ENCODE peak calls at places on chromosomes 13 and 19, in five cellular contexts. B is astrocyte, U is ovary, I is caudate nucleus, P is tibial artery. O is an unnamed sample.

GRCh38 chr19:55655648-55656040 is 809 bp downstream of the U2AF2 start:
- DNase-seq in U (no peak), B (no peak), P (no peak), I (no peak), O (no peak)

GRCh38 chr13:114131581-114132418 is 623 bp downstream of the RASA3 start:
- DNase-seq in P (no peak), U (no peak), B (peak), I (no peak), O (no peak)

GRCh38 chr13:113533441-113533840 is 42.9 kb upstream of the DCUN1D2 start:
- DNase-seq in U (no peak), I (no peak), B (no peak), P (no peak), O (no peak)

GRCh38 chr19:43439183-43440063 is 24.7 kb downstream of the TEX101 start:
- DNase-seq in P (no peak), U (no peak), I (no peak), B (peak), O (no peak)

GRCh38 chr19:3682741-3683404 is 17.4 kb downstream of the PIP5K1C start:
- DNase-seq in I (no peak), B (peak), U (peak), P (no peak), O (no peak)

GRCh38 chr13:56586966-56587365 is 553.8 kb upstream of the PRR20A start:
- DNase-seq in I (no peak), U (no peak), B (no peak), P (no peak), O (no peak)

GRCh38 chr19:3852614-3853254 is 16.1 kb downstream of the ZFR2 start:
- DNase-seq in I (no peak), B (peak), U (no peak), P (no peak), O (no peak)

GRCh38 chr19:49555600-49556411 is 24.6 kb downstream of the NOSIP start:
- DNase-seq in B (no peak), I (no peak), U (peak), P (peak), O (peak)

GRCh38 chr13:34064456-34065205 is 246.7 kb downstream of the RFC3 start:
- DNase-seq in P (no peak), B (peak), I (no peak), U (no peak), O (no peak)

GRCh38 chr19:48724796-48725753 is 5.5 kb upstream of the MAMSTR start:
- DNase-seq in I (peak), P (no peak), B (peak), U (peak), O (no peak)

GRCh38 chr13:28347456-28348371 is 147.2 kb downstream of the FLT1 start:
- DNase-seq in B (peak), U (no peak), P (no peak), I (no peak), O (no peak)

GRCh38 chr19:38331728-38332127 is 3.9 kb upstream of the CATSPERG start:
- DNase-seq in P (no peak), I (no peak), U (no peak), B (no peak), O (no peak)

GRCh38 chr13:32585625-32586021 is 629 bp upstream of the PDS5B start:
- DNase-seq in P (no peak), U (peak), B (peak), I (no peak), O (no peak)

GRCh38 chr13:19117913-19118739 is 63.5 kb downstream of the TUBA3C start:
- DNase-seq in B (no peak), U (no peak), P (no peak), I (no peak), O (no peak)

GRCh38 chr13:37475966-37476365 is 122.6 kb downstream of the POSTN start:
- DNase-seq in P (no peak), U (no peak), I (no peak), B (peak), O (no peak)

GRCh38 chr19:4374451-4375163 is 25.7 kb downstream of the SH3GL1 start:
- DNase-seq in I (no peak), P (peak), U (peak), B (peak), O (no peak)

GRCh38 chr19:10106100-10106936 is at the start of gene PPAN:
- DNase-seq in U (peak), B (peak), I (peak), P (peak), O (peak)

GRCh38 chr19:10107254-10107653 is 1.1 kb downstream of the PPAN start:
- DNase-seq in U (no peak), B (no peak), I (no peak), P (no peak), O (no peak)

GRCh38 chr19:10104665-10105221 is 1.4 kb upstream of the PPAN start:
- DNase-seq in I (no peak), U (no peak), B (no peak), P (no peak), O (no peak)

GRCh38 chr19:10104130-10104513 is 1.6 kb upstream of the ANGPTL6 start:
- DNase-seq in B (no peak), I (no peak), P (no peak), U (no peak), O (no peak)

DNA sequence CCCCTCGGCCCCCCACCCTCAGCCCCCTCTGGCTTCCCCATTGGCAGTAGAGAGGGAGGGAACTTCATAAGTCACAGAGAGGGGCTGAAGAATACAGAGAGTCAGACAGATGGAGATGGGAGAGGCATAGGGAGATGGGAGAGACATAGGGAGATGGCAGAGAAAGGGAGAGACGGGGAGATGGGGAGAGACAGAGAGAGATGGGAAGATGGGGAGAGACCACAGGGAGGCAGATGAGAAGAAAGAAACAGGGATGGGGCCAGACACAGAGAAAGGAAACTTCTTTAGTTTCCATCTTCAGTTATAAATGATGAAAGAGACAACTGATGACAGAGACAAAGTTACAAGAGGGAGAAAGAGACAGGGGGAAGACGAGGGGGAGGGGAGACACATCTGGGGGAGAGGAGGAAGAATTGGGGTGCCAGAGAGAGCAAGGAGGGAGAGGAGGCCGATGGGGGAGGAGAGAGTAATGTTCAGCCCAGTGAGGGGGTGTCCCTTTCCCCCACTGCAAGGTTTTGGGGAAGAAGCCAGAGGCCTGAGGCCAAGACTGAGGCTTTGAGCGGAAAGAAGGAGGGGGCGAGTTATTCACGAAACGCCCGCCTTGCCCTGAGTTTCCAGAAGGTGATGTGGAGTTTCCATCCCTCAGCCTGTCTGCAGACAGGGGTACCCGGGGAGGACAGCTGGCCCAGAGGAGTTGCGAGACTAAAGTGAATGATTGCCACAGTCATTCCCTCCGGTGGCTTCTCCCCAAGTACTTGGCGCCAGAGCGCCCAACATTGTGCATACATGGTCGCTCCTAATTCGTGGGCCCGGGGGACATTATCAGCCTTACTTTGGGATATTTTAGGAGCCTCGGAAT is 692 bp upstream of the PPAN start:
- DNase-seq in U (no peak), B (no peak), P (no peak), I (no peak), O (no peak)
- H3K27ac ChIP-seq in U (no peak), B (peak), P (no peak), I (no peak), O (no peak)

GRCh38 chr19:47190167-47190727 is 40.8 kb downstream of the BBC3 start:
- DNase-seq in U (peak), B (peak), P (peak), I (peak), O (peak)

GRCh38 chr19:47186337-47187022 is 44.5 kb downstream of the BBC3 start:
- DNase-seq in B (no peak), U (no peak), I (no peak), P (no peak), O (no peak)

GRCh38 chr19:47187797-47188196 is 43.2 kb downstream of the BBC3 start:
- DNase-seq in I (no peak), U (no peak), B (no peak), P (no peak), O (no peak)

GRCh38 chr19:47188507-47189033 is 42.4 kb downstream of the BBC3 start:
- DNase-seq in U (no peak), I (no peak), B (no peak), P (no peak), O (no peak)

GRCh38 chr19:47187023-47187655 is 43.9 kb downstream of the BBC3 start:
- DNase-seq in B (no peak), P (no peak), U (no peak), I (no peak), O (no peak)
- H3K27ac ChIP-seq in B (no peak), P (no peak), U (no peak), I (no peak), O (no peak)

GRCh38 chr13:23140492-23140891 is 40.3 kb upstream of the SGCG start:
- DNase-seq in B (no peak), P (no peak), U (no peak), I (no peak), O (no peak)
- H3K27ac ChIP-seq in B (no peak), P (no peak), U (no peak), I (no peak), O (no peak)

GRCh38 chr13:105871768-105872167 is 663.7 kb downstream of the EFNB2 start:
- DNase-seq in I (no peak), U (no peak), B (no peak), P (no peak), O (no peak)
- H3K27ac ChIP-seq in I (no peak), U (no peak), B (no peak), P (no peak), O (no peak)

DNA sequence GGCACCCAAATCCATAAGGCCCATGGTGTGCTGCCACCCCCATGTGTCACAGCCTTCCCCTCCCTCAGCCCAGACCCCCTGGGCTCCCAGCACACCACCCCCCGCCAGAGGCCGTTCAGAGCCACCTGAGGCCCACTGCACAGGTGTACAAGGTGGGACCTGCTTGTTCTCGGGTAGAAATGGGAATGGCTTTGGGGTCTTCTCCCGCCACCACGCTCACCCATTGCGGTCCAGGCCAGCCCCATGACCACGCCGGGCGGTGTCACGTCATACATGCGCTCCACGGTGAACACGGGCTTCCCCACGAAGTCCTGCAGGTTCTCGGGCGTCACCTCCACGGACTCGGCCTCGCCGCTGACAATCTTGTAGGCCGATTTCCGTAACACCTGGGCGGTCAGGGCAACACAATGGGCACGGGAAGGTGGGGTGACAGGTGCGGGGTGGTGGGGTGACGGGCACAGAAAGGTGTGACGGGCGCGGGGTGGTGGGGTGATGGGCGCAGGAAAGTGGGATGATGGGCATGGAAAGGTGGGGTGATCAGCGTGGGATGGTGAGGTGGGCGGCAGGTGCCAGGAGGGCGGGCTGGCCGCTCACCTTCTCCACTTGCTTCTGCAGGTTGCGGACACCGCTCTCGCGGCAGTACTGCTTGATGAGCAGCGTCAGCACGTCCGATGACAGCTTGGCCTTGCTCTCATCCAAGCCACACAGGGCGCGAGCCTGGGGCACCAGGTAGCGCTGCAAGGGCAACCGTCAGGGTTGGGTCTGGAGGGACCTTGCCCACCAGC is 4.3 kb downstream of the RPL36 start:
- DNase-seq in U (no peak), B (no peak), P (no peak), I (no peak), O (no peak)
- H3K27ac ChIP-seq in U (no peak), B (no peak), P (no peak), I (no peak), O (no peak)

GRCh38 chr19:50978772-50979390 is 4.8 kb downstream of the KLK7 start:
- DNase-seq in U (no peak), B (no peak), P (no peak), I (no peak), O (no peak)
- H3K27ac ChIP-seq in U (no peak), B (no peak), P (no peak), I (no peak), O (no peak)

GRCh38 chr13:40061466-40062450 is 406.3 kb downstream of the COG6 start:
- DNase-seq in P (no peak), U (no peak), B (peak), I (no peak), O (no peak)
- H3K27ac ChIP-seq in P (no peak), U (no peak), B (no peak), I (no peak), O (no peak)

O was measured in substantia nigra.